ENCODE peak calls at places on chromosome 5, in nine cellular contexts. V, Z, A, C, Y, M, F, U and Q are unnamed samples.
A peak's percentile ranks its signal among the peaks of the same experiment; 100 is the strongest.

GRCh38 chr5:56669534-56670483 is 145.5 kb upstream of the MAP3K1 start:
- DNase-seq in V (peak; percentile 85), Z (no peak), A (peak; percentile 41), C (peak; percentile 79), Y (peak; percentile 78), M (peak; percentile 72), F (peak; percentile 66), U (peak; percentile 11), Q (peak; percentile 36)

GRCh38 chr5:143657814-143658395 is 154.1 kb upstream of the HMHB1 start:
- DNase-seq in V (no peak), Z (no peak), A (no peak), C (no peak), Y (peak; percentile 34), M (peak; percentile 99), F (peak; percentile 65), U (no peak), Q (peak; percentile 48)

GRCh38 chr5:80077317-80077716 is 42.2 kb downstream of the THBS4 start:
- DNase-seq in V (no peak), Z (no peak), A (no peak), C (no peak), Y (no peak), M (no peak), F (no peak), U (no peak), Q (no peak)

GRCh38 chr5:94524841-94525697 is 93.3 kb downstream of the KIAA0825 start:
- DNase-seq in V (peak; percentile 16), Z (peak; percentile 18), A (peak; percentile 60), C (peak; percentile 64), Y (peak; percentile 7), M (peak; percentile 81), F (peak; percentile 61), U (no peak), Q (peak; percentile 41)

GRCh38 chr5:31569065-31569464 is 37.0 kb downstream of the C5orf22 start:
- DNase-seq in V (no peak), Z (no peak), A (no peak), C (no peak), Y (no peak), M (no peak), F (no peak), U (no peak), Q (no peak)

GRCh38 chr5:149541893-149542292 is 9.3 kb downstream of the CSNK1A1 start:
- DNase-seq in V (no peak), Z (no peak), A (no peak), C (no peak), Y (no peak), M (peak; percentile 13), F (no peak), U (no peak), Q (no peak)

GRCh38 chr5:135708481-135708880 is 126.0 kb upstream of the SLC25A48 start:
- DNase-seq in V (no peak), Z (no peak), A (no peak), C (no peak), Y (no peak), M (no peak), F (no peak), U (no peak), Q (no peak)

GRCh38 chr5:116739648-116740047 is 165.0 kb upstream of the SEMA6A start:
- DNase-seq in V (no peak), Z (no peak), A (peak; percentile 14), C (no peak), Y (no peak), M (no peak), F (no peak), U (no peak), Q (no peak)

GRCh38 chr5:40033411-40033810 is 608.6 kb upstream of the DAB2 start:
- DNase-seq in V (peak; percentile 81), Z (no peak), A (no peak), C (no peak), Y (no peak), M (peak; percentile 55), F (no peak), U (no peak), Q (no peak)

GRCh38 chr5:176608937-176609723 is 826 bp downstream of the GPRIN1 start:
- DNase-seq in V (no peak), Z (no peak), A (no peak), C (no peak), Y (no peak), M (peak; percentile 79), F (no peak), U (no peak), Q (no peak)

GRCh38 chr5:153796527-153796926 is 242.2 kb downstream of the FAM114A2 start:
- DNase-seq in V (no peak), Z (no peak), A (no peak), C (no peak), Y (no peak), M (no peak), F (no peak), U (no peak), Q (no peak)

GRCh38 chr5:176792584-176793342 is 17.6 kb upstream of the UNC5A start:
- DNase-seq in V (no peak), Z (no peak), A (no peak), C (no peak), Y (no peak), M (peak; percentile 80), F (no peak), U (no peak), Q (no peak)

GRCh38 chr5:136811086-136811485 is 445.7 kb upstream of the TRPC7 start:
- DNase-seq in V (no peak), Z (no peak), A (peak; percentile 23), C (no peak), Y (no peak), M (no peak), F (no peak), U (no peak), Q (no peak)

GRCh38 chr5:63263409-63263808 is 684.8 kb downstream of the LRRC70 start:
- DNase-seq in V (no peak), Z (peak; percentile 53), A (peak; percentile 24), C (no peak), Y (no peak), M (no peak), F (peak; percentile 76), U (no peak), Q (peak; percentile 61)

GRCh38 chr5:124949862-124950261 is 203.4 kb upstream of the ZNF608 start:
- DNase-seq in V (no peak), Z (no peak), A (peak; percentile 21), C (no peak), Y (no peak), M (no peak), F (no peak), U (no peak), Q (peak; percentile 56)

GRCh38 chr5:73338201-73339126 is 110.1 kb downstream of the FOXD1 start:
- DNase-seq in V (no peak), Z (peak; percentile 16), A (no peak), C (no peak), Y (no peak), M (peak; percentile 72), F (peak; percentile 79), U (no peak), Q (peak; percentile 58)

GRCh38 chr5:132905938-132906337 is 32.5 kb downstream of the LEAP2 start:
- DNase-seq in V (no peak), Z (no peak), A (peak; percentile 54), C (no peak), Y (peak; percentile 14), M (peak; percentile 33), F (peak; percentile 77), U (no peak), Q (peak; percentile 82)

GRCh38 chr5:35129921-35130485 is 82.3 kb upstream of the AGXT2 start:
- DNase-seq in V (no peak), Z (no peak), A (no peak), C (no peak), Y (no peak), M (no peak), F (peak; percentile 65), U (peak; percentile 35), Q (no peak)

GRCh38 chr5:3222924-3223323 is 372.7 kb upstream of the IRX1 start:
- DNase-seq in V (no peak), Z (no peak), A (no peak), C (no peak), Y (no peak), M (no peak), F (no peak), U (no peak), Q (no peak)

GRCh38 chr5:142630927-142631539 is 54.9 kb downstream of the FGF1 start:
- DNase-seq in V (no peak), Z (no peak), A (no peak), C (no peak), Y (no peak), M (no peak), F (no peak), U (no peak), Q (no peak)

GRCh38 chr5:59393585-59394289 is 499.8 kb downstream of the PDE4D start:
- DNase-seq in V (no peak), Z (no peak), A (no peak), C (no peak), Y (no peak), M (no peak), F (no peak), U (no peak), Q (no peak)

GRCh38 chr5:160213537-160213936 is 15.8 kb upstream of the FABP6 start:
- DNase-seq in V (peak; percentile 23), Z (no peak), A (no peak), C (no peak), Y (no peak), M (peak; percentile 80), F (no peak), U (no peak), Q (no peak)

GRCh38 chr5:10528827-10529226 is 35.0 kb upstream of the ANKRD33B start:
- DNase-seq in V (no peak), Z (no peak), A (no peak), C (no peak), Y (no peak), M (peak; percentile 75), F (no peak), U (no peak), Q (no peak)

GRCh38 chr5:109866051-109866450 is 176.3 kb downstream of the MAN2A1 start:
- DNase-seq in V (no peak), Z (no peak), A (peak; percentile 30), C (no peak), Y (no peak), M (no peak), F (no peak), U (no peak), Q (no peak)

GRCh38 chr5:13994606-13995336 is 50.3 kb upstream of the DNAH5 start:
- DNase-seq in V (peak; percentile 23), Z (peak; percentile 36), A (no peak), C (no peak), Y (no peak), M (peak; percentile 16), F (peak; percentile 92), U (no peak), Q (peak; percentile 20)

GRCh38 chr5:1892685-1893445 is 10.1 kb upstream of the IRX4 start:
- DNase-seq in V (no peak), Z (no peak), A (no peak), C (peak; percentile 45), Y (no peak), M (no peak), F (no peak), U (no peak), Q (no peak)

GRCh38 chr5:87113848-87114247 is 153.8 kb upstream of the RASA1 start:
- DNase-seq in V (no peak), Z (peak; percentile 44), A (peak; percentile 39), C (no peak), Y (no peak), M (no peak), F (peak; percentile 64), U (no peak), Q (peak; percentile 34)

GRCh38 chr5:91103353-91104061 is 279.6 kb downstream of the ARRDC3 start:
- DNase-seq in V (no peak), Z (no peak), A (peak; percentile 64), C (no peak), Y (no peak), M (no peak), F (peak; percentile 33), U (no peak), Q (peak; percentile 31)